ENCODE peak calls at places on chromosome X, in nine cellular contexts. B is Calu3; Q is iris pigment epithelial cell; U is hypothalamus; P is cardiac fibroblast; E is GM03348; F is GDM1; X is pons; Z is stimulated activated naive CD8-positive, alpha-beta T cell treated with anti-CD3 and anti-CD28 coated beads, Interleukin-15, Interleukin-2, amounts not matched to agents 100 U/mL and 50 U/mL, for 24 hours. L is an unnamed sample.

GRCh38 chrX:95536111-95536510 is 1148.5 kb upstream of the DIAPH2 start:
- DNase-seq in B (no peak), Q (no peak), U (no peak), P (no peak), E (no peak), F (no peak), X (no peak), Z (no peak), L (no peak)

GRCh38 chrX:11242704-11243103 is 50.5 kb upstream of the AMELX start:
- DNase-seq in B (no peak), Q (no peak), U (no peak), P (no peak), E (no peak), F (no peak), X (no peak), Z (no peak), L (no peak)

GRCh38 chrX:106917830-106918500 is 2.2 kb upstream of the CLDN2 start:
- DNase-seq in B (peak), Q (peak), U (no peak), P (peak), E (peak), F (no peak), X (no peak), Z (no peak), L (peak)

GRCh38 chrX:53950130-53950733 is 94.0 kb downstream of the PHF8 start:
- DNase-seq in B (no peak), Q (no peak), U (no peak), P (no peak), E (no peak), F (no peak), X (no peak), Z (no peak), L (no peak)

GRCh38 chrX:68872171-68872570 is 43.4 kb downstream of the EFNB1 start:
- DNase-seq in B (no peak), Q (no peak), U (no peak), P (no peak), E (no peak), F (no peak), X (no peak), Z (no peak), L (no peak)

GRCh38 chrX:45449982-45450381 is 249.3 kb upstream of the DIPK2B start:
- DNase-seq in B (no peak), Q (peak), U (no peak), P (peak), E (no peak), F (no peak), X (no peak), Z (no peak), L (no peak)

GRCh38 chrX:21993265-21993664 is 38.9 kb upstream of the PHEX start:
- DNase-seq in B (no peak), Q (no peak), U (peak), P (peak), E (no peak), F (no peak), X (peak), Z (no peak), L (no peak)

GRCh38 chrX:68994135-68994882 is 165.5 kb downstream of the EFNB1 start:
- DNase-seq in B (no peak), Q (no peak), U (no peak), P (no peak), E (no peak), F (no peak), X (peak), Z (no peak), L (no peak)

GRCh38 chrX:13891367-13892146 is 74.7 kb upstream of the GPM6B start:
- DNase-seq in B (no peak), Q (no peak), U (peak), P (peak), E (no peak), F (no peak), X (peak), Z (no peak), L (no peak)

GRCh38 chrX:46637937-46638336 is 64.4 kb downstream of the CHST7 start:
- DNase-seq in B (no peak), Q (peak), U (no peak), P (no peak), E (no peak), F (no peak), X (no peak), Z (no peak), L (no peak)

GRCh38 chrX:72268601-72269365 is 8.3 kb downstream of the RPS4X start:
- DNase-seq in B (no peak), Q (peak), U (no peak), P (peak), E (peak), F (no peak), X (peak), Z (no peak), L (no peak)

GRCh38 chrX:67612231-67612630 is 68.4 kb downstream of the AR start:
- DNase-seq in B (no peak), Q (peak), U (no peak), P (peak), E (no peak), F (no peak), X (no peak), Z (no peak), L (no peak)

GRCh38 chrX:134183665-134184064 is 53.3 kb upstream of the CCDC160 start:
- DNase-seq in B (no peak), Q (no peak), U (no peak), P (no peak), E (no peak), F (no peak), X (no peak), Z (no peak), L (no peak)

GRCh38 chrX:154696328-154697045 is 43.1 kb upstream of the CTAG2 start:
- DNase-seq in B (no peak), Q (peak), U (no peak), P (peak), E (peak), F (no peak), X (no peak), Z (no peak), L (no peak)

GRCh38 chrX:101993335-101993734 is 61.5 kb upstream of the ZMAT1 start:
- DNase-seq in B (no peak), Q (no peak), U (no peak), P (no peak), E (no peak), F (no peak), X (no peak), Z (no peak), L (no peak)

GRCh38 chrX:24395775-24396174 is 35.3 kb downstream of the SUPT20HL1 start:
- DNase-seq in B (peak), Q (peak), U (peak), P (peak), E (peak), F (peak), X (peak), Z (peak), L (peak)

GRCh38 chrX:50988649-50989048 is 78.1 kb downstream of the BMP15 start:
- DNase-seq in B (peak), Q (peak), U (peak), P (peak), E (peak), F (no peak), X (peak), Z (peak), L (peak)

GRCh38 chrX:16312761-16313623 is 145.7 kb downstream of the MAGEB17 start:
- DNase-seq in B (no peak), Q (no peak), U (no peak), P (no peak), E (no peak), F (no peak), X (no peak), Z (no peak), L (no peak)

GRCh38 chrX:39002466-39002865 is 201.2 kb downstream of the MID1IP1 start:
- DNase-seq in B (no peak), Q (no peak), U (no peak), P (no peak), E (no peak), F (no peak), X (no peak), Z (no peak), L (no peak)

GRCh38 chrX:46837543-46838481 is 969 bp downstream of the RP2 start:
- DNase-seq in B (no peak), Q (peak), U (no peak), P (peak), E (peak), F (no peak), X (peak), Z (peak), L (peak)

GRCh38 chrX:43108828-43109227 is 330.9 kb upstream of the PPP1R2C start:
- DNase-seq in B (no peak), Q (no peak), U (no peak), P (no peak), E (no peak), F (no peak), X (no peak), Z (no peak), L (no peak)

GRCh38 chrX:70132244-70132643 is 1.0 kb upstream of the IGBP1 start:
- DNase-seq in B (no peak), Q (no peak), U (no peak), P (no peak), E (no peak), F (no peak), X (peak), Z (no peak), L (peak)

GRCh38 chrX:12210196-12210815 is 72.0 kb downstream of the FRMPD4 start:
- DNase-seq in B (peak), Q (peak), U (peak), P (peak), E (peak), F (no peak), X (no peak), Z (no peak), L (no peak)